ENCODE peak calls at places on chromosomes 4 and X, in five cellular contexts. J, X, C, T and A are unnamed samples.

GRCh38 chr4:103012085-103012484 is 7.4 kb downstream of the SLC9B1 start:
- DNase-seq in T (no peak), J (peak; percentile 83), C (no peak), X (no peak), A (no peak)

GRCh38 chr4:94536049-94536448 is 84.3 kb downstream of the PDLIM5 start:
- DNase-seq in C (no peak), T (no peak), J (no peak), X (no peak), A (no peak)

GRCh38 chrX:141175786-141176185 is 1.1 kb downstream of the LDOC1 start:
- DNase-seq in T (no peak), X (no peak), J (no peak), C (no peak), A (no peak)

GRCh38 chrX:151973262-151973661 is 1.2 kb downstream of the GABRE start:
- DNase-seq in J (no peak), X (no peak), T (no peak), C (no peak), A (no peak)

GRCh38 chr4:67723949-67724348 is 23.0 kb upstream of the UBA6 start:
- DNase-seq in T (peak; percentile 62), J (no peak), C (no peak), X (no peak), A (no peak)

GRCh38 chr4:5142726-5143125 is 91.4 kb downstream of the STK32B start:
- DNase-seq in X (no peak), T (no peak), C (no peak), J (peak; percentile 66), A (no peak)

GRCh38 chr4:95409127-95409526 is 139.6 kb downstream of the UNC5C start:
- DNase-seq in C (no peak), T (no peak), X (no peak), J (peak; percentile 18), A (no peak)

GRCh38 chrX:108163333-108164082 is 71.9 kb downstream of the ATG4A start:
- DNase-seq in C (no peak), T (no peak), J (no peak), X (no peak), A (no peak)

GRCh38 chrX:16827225-16827624 is 41.0 kb downstream of the TXLNG start:
- DNase-seq in C (no peak), T (no peak), J (peak; percentile 65), X (no peak), A (no peak)

GRCh38 chrX:74104356-74105065 is 199.5 kb upstream of the ZCCHC13 start:
- DNase-seq in J (peak; percentile 5), C (no peak), X (no peak), T (no peak), A (no peak)

GRCh38 chrX:70132877-70133302 is 357 bp upstream of the IGBP1 start:
- DNase-seq in T (no peak), C (no peak), X (no peak), J (peak; percentile 3), A (no peak)

GRCh38 chrX:129523076-129524055 is at the start of gene SMARCA1:
- DNase-seq in C (peak; percentile 52), J (peak; percentile 63), X (peak; percentile 86), T (peak; percentile 80), A (peak; percentile 66)

GRCh38 chr4:142893012-142893411 is 46.9 kb upstream of the INPP4B start:
- DNase-seq in J (no peak), T (no peak), C (no peak), X (no peak), A (no peak)

GRCh38 chr4:15040916-15041463 is 38.7 kb downstream of the CPEB2 start:
- DNase-seq in J (peak; percentile 13), T (peak; percentile 3), X (no peak), C (no peak), A (no peak)

GRCh38 chrX:19513383-19513782 is 1.9 kb downstream of the MAP3K15 start:
- DNase-seq in T (no peak), C (no peak), X (no peak), J (peak; percentile 4), A (no peak)

GRCh38 chrX:24777660-24778059 is 83.9 kb downstream of the POLA1 start:
- DNase-seq in C (no peak), T (no peak), J (no peak), X (no peak), A (no peak)

GRCh38 chr4:40514409-40515025 is 115.1 kb downstream of the RBM47 start:
- DNase-seq in J (no peak), T (no peak), X (no peak), C (no peak), A (no peak)

GRCh38 chrX:106728337-106728736 is 1.8 kb downstream of the RNF128 start:
- DNase-seq in X (no peak), C (no peak), J (no peak), T (no peak), A (no peak)

GRCh38 chrX:83508006-83508405 is at the start of gene POU3F4:
- DNase-seq in X (peak; percentile 76), T (peak; percentile 15), C (no peak), J (no peak), A (no peak)
- H3K4me3 ChIP-seq in X (peak within 1 kb of the TSS; percentile 14), T (no peak within 1 kb of the TSS), C (no peak within 1 kb of the TSS), J (no peak within 1 kb of the TSS), A (peak within 1 kb of the TSS; percentile 28)

GRCh38 chr4:123399638-123400358 is 3.2 kb downstream of the SPRY1 start:
- DNase-seq in T (no peak), C (no peak), X (no peak), J (no peak), A (no peak)
- TF ChIP-seq POLR2A in T (no peak), C (no peak), X (no peak), J (no peak), A (no peak)

DNA sequence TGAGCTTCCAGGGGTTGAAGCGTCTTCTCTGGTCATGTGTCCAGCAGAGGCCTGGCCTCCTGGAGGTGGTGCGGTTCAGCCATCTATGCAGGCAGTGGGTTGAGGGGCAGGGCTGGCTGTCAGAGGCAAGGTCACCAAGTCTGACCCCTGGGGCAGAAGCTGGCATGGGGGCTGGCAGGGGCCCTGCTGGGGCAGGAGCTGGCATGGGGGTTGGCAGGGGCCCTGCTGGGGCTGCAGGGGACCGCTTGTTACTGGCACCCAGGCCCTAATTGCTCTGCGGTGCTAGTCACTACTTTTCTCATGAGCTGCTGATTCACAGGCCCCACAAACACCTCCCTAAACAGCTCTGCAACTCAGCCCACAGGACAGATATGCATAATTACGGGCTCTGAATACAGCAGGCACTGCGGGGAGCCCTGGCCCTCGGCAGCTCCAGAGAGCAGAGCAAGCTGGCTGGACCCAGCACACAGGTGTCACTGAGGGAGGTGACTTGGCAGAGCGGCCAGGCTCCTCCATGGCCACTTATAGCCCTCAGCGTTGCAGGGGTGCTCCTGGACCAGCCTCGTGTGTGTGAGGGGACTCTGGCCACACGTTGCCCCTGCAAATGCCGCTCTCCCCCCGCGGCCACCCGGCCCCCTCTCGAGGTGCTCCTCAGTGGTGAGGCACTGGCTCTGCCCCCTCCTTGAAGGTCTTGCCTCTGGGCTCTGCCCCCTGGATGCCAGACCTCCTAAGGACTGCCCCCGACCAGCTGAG is 32.6 kb downstream of the CPLX1 start:
- DNase-seq in T (peak; percentile 75), X (no peak), C (no peak), J (no peak), A (no peak)
- H3K4me3 ChIP-seq in T (no peak overlapping the region), X (no peak overlapping the region), C (no peak overlapping the region), J (no peak overlapping the region), A (no peak overlapping the region)

GRCh38 chrX:55488559-55489314 is 911 bp downstream of the USP51 start:
- DNase-seq in X (peak; percentile 85), C (peak; percentile 70), T (peak; percentile 93), J (peak; percentile 8), A (peak; percentile 80)
- TF ChIP-seq POLR2A in X (peak; percentile 23), C (no peak), T (no peak), J (no peak), A (no peak)

GRCh38 chr4:6494431-6495295 is 22.2 kb upstream of the PPP2R2C start:
- DNase-seq in J (no peak), X (no peak), T (peak; percentile 57), C (no peak), A (no peak)

GRCh38 chr4:6493668-6494304 is 21.4 kb upstream of the PPP2R2C start:
- DNase-seq in T (no peak), J (peak; percentile 3), C (no peak), X (no peak), A (peak; percentile 67)

GRCh38 chr4:6492027-6492590 is 19.7 kb upstream of the PPP2R2C start:
- DNase-seq in X (no peak), J (no peak), T (no peak), C (no peak), A (no peak)

GRCh38 chr4:6491235-6491634 is 18.8 kb upstream of the PPP2R2C start:
- DNase-seq in J (no peak), C (no peak), X (no peak), T (no peak), A (no peak)

DNA sequence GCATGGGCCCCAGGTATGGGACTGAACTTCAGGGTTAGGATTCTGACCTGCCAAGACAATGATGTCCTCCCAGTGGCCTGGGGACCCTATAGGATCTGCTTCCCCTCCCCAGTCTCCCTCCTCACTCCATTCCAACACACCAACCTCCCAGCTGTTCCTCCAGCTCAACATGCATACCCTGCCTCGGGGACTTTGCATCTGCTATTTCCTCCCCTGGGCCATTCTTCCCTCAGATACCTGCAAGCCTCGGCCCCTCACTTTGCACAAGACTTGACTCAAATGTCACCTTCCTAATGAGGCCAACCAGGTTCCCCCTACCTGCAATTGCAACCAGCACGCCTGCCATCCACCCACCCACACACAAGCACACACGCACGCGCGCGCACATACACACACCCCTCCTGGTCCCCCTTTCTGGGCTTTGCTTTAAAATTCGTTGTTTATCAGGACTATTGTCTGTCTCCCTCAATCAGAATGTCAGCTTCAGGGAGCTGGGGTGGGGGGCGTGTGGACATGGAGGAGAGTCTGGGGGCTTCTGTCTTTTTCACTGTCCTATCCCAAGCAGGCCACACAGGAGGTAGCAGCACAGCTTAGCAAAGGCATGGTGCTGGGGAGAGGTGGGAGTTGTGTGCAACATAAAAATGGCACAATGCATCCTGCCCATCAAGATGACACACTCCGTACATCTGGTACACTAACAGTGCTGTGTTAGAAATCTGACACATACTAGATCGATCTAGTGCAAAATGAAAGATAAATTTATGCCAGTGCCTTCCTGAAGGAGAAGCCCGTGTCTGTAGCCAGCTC is 20.6 kb upstream of the PPP2R2C start:
- DNase-seq in J (no peak), T (no peak), X (no peak), C (no peak), A (peak; percentile 44)
- H3K4me3 ChIP-seq in J (no peak overlapping the region), T (no peak overlapping the region), X (no peak overlapping the region), C (no peak overlapping the region), A (peak overlapping the region; percentile 28)